ENCODE peak calls at places on chromosome 5, in nine cellular contexts. One of them, this sample, is unnamed. For H3K36me3, the result is how much of the 10 kb centered on the place peaks cover.

GRCh38 chr5:59133801-59134261 is 551.0 kb downstream of the RAB3C start:
- DNase-seq in brain microvascular endothelial cell: peak
- DNase-seq in adrenal gland: no peak
- DNase-seq in mammary epithelial cell: peak
- DNase-seq in heart right ventricle: no peak
- DNase-seq in left ventricle myocardium inferior: no peak
- DNase-seq in heart left ventricle: no peak
- DNase-seq in GM06990: no peak
- DNase-seq in ovary: no peak
- DNase-seq in this sample: no peak

GRCh38 chr5:110321117-110321516 is 405.4 kb downstream of the TMEM232 start:
- DNase-seq in brain microvascular endothelial cell: no peak
- DNase-seq in adrenal gland: no peak
- DNase-seq in mammary epithelial cell: no peak
- DNase-seq in heart right ventricle: no peak
- DNase-seq in left ventricle myocardium inferior: no peak
- DNase-seq in heart left ventricle: no peak
- DNase-seq in GM06990: no peak
- DNase-seq in ovary: no peak
- DNase-seq in this sample: no peak

GRCh38 chr5:80865547-80865946 is 94.6 kb upstream of the RASGRF2 start:
- DNase-seq in brain microvascular endothelial cell: no peak
- DNase-seq in adrenal gland: no peak
- DNase-seq in mammary epithelial cell: no peak
- DNase-seq in heart right ventricle: no peak
- DNase-seq in left ventricle myocardium inferior: no peak
- DNase-seq in heart left ventricle: no peak
- DNase-seq in GM06990: no peak
- DNase-seq in ovary: no peak
- DNase-seq in this sample: no peak

GRCh38 chr5:11524188-11524587 is 380.1 kb downstream of the CTNND2 start:
- DNase-seq in brain microvascular endothelial cell: no peak
- DNase-seq in adrenal gland: no peak
- DNase-seq in mammary epithelial cell: no peak
- DNase-seq in heart right ventricle: no peak
- DNase-seq in left ventricle myocardium inferior: no peak
- DNase-seq in heart left ventricle: no peak
- DNase-seq in GM06990: no peak
- DNase-seq in ovary: no peak
- DNase-seq in this sample: no peak

GRCh38 chr5:176189857-176190256 is 48.4 kb upstream of the SIMC1 start:
- DNase-seq in brain microvascular endothelial cell: no peak
- DNase-seq in adrenal gland: no peak
- DNase-seq in mammary epithelial cell: no peak
- DNase-seq in heart right ventricle: no peak
- DNase-seq in left ventricle myocardium inferior: no peak
- DNase-seq in heart left ventricle: no peak
- DNase-seq in GM06990: no peak
- DNase-seq in ovary: no peak
- DNase-seq in this sample: no peak

GRCh38 chr5:7886849-7887460 is 18.0 kb downstream of the MTRR start:
- DNase-seq in brain microvascular endothelial cell: no peak
- DNase-seq in adrenal gland: no peak
- DNase-seq in mammary epithelial cell: peak
- DNase-seq in heart right ventricle: no peak
- DNase-seq in left ventricle myocardium inferior: no peak
- DNase-seq in heart left ventricle: no peak
- DNase-seq in GM06990: no peak
- DNase-seq in ovary: no peak
- DNase-seq in this sample: no peak

GRCh38 chr5:151139015-151139414 is 18.6 kb downstream of the ANXA6 start:
- DNase-seq in brain microvascular endothelial cell: no peak
- DNase-seq in adrenal gland: no peak
- DNase-seq in mammary epithelial cell: no peak
- DNase-seq in heart right ventricle: no peak
- DNase-seq in left ventricle myocardium inferior: no peak
- DNase-seq in heart left ventricle: no peak
- DNase-seq in GM06990: no peak
- DNase-seq in ovary: no peak
- DNase-seq in this sample: no peak

GRCh38 chr5:43386960-43387362 is 25.2 kb downstream of the CCL28 start:
- DNase-seq in brain microvascular endothelial cell: no peak
- DNase-seq in adrenal gland: no peak
- DNase-seq in mammary epithelial cell: peak
- DNase-seq in heart right ventricle: no peak
- DNase-seq in left ventricle myocardium inferior: no peak
- DNase-seq in heart left ventricle: no peak
- DNase-seq in GM06990: peak
- DNase-seq in ovary: no peak
- DNase-seq in this sample: no peak

GRCh38 chr5:151098185-151098813 is 17.5 kb upstream of the TNIP1 start:
- DNase-seq in brain microvascular endothelial cell: no peak
- DNase-seq in adrenal gland: no peak
- DNase-seq in mammary epithelial cell: no peak
- DNase-seq in heart right ventricle: no peak
- DNase-seq in left ventricle myocardium inferior: no peak
- DNase-seq in heart left ventricle: no peak
- DNase-seq in GM06990: no peak
- DNase-seq in ovary: no peak
- DNase-seq in this sample: no peak

GRCh38 chr5:179495906-179496455 is 54.4 kb upstream of the RUFY1 start:
- DNase-seq in brain microvascular endothelial cell: no peak
- DNase-seq in adrenal gland: no peak
- DNase-seq in mammary epithelial cell: no peak
- DNase-seq in heart right ventricle: no peak
- DNase-seq in left ventricle myocardium inferior: no peak
- DNase-seq in heart left ventricle: no peak
- DNase-seq in GM06990: no peak
- DNase-seq in ovary: no peak
- DNase-seq in this sample: no peak
- TF ChIP-seq CTCF in brain microvascular endothelial cell: no peak
- TF ChIP-seq CTCF in adrenal gland: no peak
- TF ChIP-seq CTCF in mammary epithelial cell: peak
- TF ChIP-seq CTCF in heart right ventricle: no peak
- TF ChIP-seq CTCF in left ventricle myocardium inferior: no peak
- TF ChIP-seq CTCF in heart left ventricle: no peak
- TF ChIP-seq CTCF in GM06990: peak
- TF ChIP-seq CTCF in ovary: no peak
- TF ChIP-seq CTCF in this sample: no peak

DNA sequence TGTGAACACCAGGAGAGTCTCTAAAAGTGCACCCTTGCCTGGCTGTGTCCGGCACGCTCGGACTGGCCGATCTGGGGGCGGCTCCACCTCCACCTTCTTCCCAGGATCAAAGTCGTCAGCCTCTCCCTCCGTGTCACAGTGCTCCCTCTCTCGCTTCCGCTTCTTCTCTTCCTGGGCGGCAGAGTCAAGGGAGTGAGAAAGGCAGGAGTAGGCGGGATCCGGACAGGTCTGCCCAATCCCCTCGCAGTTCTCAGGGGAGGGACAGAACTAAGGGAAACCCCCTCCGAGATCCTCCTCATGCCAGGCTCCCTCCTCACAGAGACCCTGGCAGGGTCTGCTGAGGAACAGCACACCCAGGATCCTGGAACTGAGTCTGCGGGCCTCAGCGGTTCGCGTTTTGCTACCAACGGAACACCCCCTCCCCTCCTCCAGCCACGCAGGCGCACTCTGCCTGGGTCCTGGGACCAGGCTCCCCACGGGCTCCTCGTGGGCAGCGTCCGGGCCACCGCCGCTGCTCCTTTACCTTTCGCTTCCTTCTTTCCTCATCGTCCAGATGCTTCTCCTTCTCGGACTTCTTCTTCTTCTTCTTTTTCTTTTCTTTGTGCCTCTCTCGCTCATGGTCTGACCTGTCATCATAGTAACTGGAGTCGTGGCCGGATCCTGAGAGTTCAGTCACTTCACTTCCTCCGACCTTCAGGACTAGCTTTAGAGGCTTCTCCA is 1.3 kb downstream of the BRD9 start:
- DNase-seq in brain microvascular endothelial cell: no peak
- DNase-seq in adrenal gland: no peak
- DNase-seq in mammary epithelial cell: peak
- DNase-seq in heart right ventricle: no peak
- DNase-seq in left ventricle myocardium inferior: no peak
- DNase-seq in heart left ventricle: no peak
- DNase-seq in GM06990: no peak
- DNase-seq in ovary: no peak
- DNase-seq in this sample: no peak
- H3K36me3 ChIP-seq in brain microvascular endothelial cell: under half
- H3K36me3 ChIP-seq in adrenal gland: under half
- H3K36me3 ChIP-seq in mammary epithelial cell: under half
- H3K36me3 ChIP-seq in heart right ventricle: half or more
- H3K36me3 ChIP-seq in left ventricle myocardium inferior: half or more
- H3K36me3 ChIP-seq in heart left ventricle: under half
- H3K36me3 ChIP-seq in GM06990: under half
- H3K36me3 ChIP-seq in ovary: under half
- H3K36me3 ChIP-seq in this sample: half or more

DNA sequence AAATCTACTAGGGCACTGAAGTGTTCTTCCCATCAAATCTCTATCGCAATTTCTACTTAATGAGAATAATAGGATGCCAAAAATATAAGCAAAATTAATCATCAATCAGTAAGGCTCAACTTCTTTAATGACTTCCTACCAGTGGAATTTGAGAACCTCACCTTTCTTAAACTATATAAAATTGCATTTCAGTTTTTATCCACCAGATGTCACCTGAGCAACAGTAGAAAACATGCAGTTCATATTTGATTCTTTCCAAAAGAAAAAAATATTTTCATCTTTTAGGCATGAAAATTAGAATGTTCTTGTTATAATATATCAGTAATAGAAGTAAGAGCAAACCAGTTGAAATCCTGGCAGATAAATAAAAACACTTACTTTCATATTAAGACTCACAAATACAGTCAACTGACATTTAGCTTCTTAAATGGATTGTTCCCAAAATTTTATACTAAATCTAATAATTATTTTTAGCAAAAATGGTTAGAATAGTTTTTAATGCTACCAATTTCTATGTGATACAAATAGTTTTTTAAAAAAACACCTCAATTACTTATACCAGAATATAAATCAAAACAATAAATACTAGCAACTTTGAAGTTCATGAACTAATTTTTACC is 13.4 kb upstream of the CCDC112 start:
- DNase-seq in brain microvascular endothelial cell: no peak
- DNase-seq in adrenal gland: no peak
- DNase-seq in mammary epithelial cell: peak
- DNase-seq in heart right ventricle: no peak
- DNase-seq in left ventricle myocardium inferior: no peak
- DNase-seq in heart left ventricle: no peak
- DNase-seq in GM06990: peak
- DNase-seq in ovary: no peak
- DNase-seq in this sample: no peak
- TF ChIP-seq CTCF in brain microvascular endothelial cell: peak
- TF ChIP-seq CTCF in adrenal gland: peak
- TF ChIP-seq CTCF in mammary epithelial cell: peak
- TF ChIP-seq CTCF in heart right ventricle: peak
- TF ChIP-seq CTCF in left ventricle myocardium inferior: peak
- TF ChIP-seq CTCF in heart left ventricle: peak
- TF ChIP-seq CTCF in GM06990: peak
- TF ChIP-seq CTCF in ovary: peak
- TF ChIP-seq CTCF in this sample: peak

GRCh38 chr5:94672746-94673145 is 54.3 kb downstream of the SLF1 start:
- DNase-seq in brain microvascular endothelial cell: no peak
- DNase-seq in adrenal gland: no peak
- DNase-seq in mammary epithelial cell: no peak
- DNase-seq in heart right ventricle: no peak
- DNase-seq in left ventricle myocardium inferior: no peak
- DNase-seq in heart left ventricle: no peak
- DNase-seq in GM06990: no peak
- DNase-seq in ovary: no peak
- DNase-seq in this sample: no peak
- H3K36me3 ChIP-seq in brain microvascular endothelial cell: under half
- H3K36me3 ChIP-seq in adrenal gland: under half
- H3K36me3 ChIP-seq in mammary epithelial cell: under half
- H3K36me3 ChIP-seq in heart right ventricle: under half
- H3K36me3 ChIP-seq in left ventricle myocardium inferior: under half
- H3K36me3 ChIP-seq in heart left ventricle: under half
- H3K36me3 ChIP-seq in GM06990: under half
- H3K36me3 ChIP-seq in ovary: under half
- H3K36me3 ChIP-seq in this sample: under half

DNA sequence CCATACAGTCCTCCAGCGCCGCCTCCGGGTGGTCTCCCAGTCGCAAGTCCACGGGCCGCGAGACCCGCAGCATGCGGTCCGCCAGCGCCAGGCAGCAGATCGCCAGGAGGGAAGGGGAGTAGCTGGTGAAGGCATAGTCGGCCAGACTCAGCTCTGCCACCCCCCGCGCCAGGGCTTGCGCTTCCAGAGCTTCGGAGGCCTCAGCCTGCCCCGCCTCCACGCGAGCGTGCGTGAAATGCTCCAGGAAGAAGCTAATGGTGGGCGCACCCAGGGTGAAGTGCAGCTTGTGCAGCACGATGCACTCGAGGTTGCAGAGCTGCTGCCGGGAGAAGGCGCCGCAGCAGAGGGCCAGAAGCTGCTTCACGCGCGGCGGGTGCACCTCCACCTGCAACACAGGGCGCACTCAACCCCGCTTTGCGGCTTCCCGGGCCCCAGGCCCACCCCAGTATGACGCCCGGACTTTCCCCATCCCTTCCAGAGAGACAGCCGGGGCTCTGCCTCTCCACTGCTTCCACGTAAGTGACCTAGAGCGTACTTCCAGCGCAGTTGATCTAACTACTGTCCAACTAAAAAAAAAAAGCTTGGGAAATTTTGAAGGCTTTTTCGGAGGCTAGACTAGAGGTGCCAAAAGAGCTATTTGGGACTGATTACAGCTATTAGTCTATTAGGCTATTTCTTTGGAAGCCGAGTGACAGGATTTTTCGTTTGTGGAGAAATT is 1.8 kb downstream of the CCNO start:
- DNase-seq in brain microvascular endothelial cell: no peak
- DNase-seq in adrenal gland: no peak
- DNase-seq in mammary epithelial cell: no peak
- DNase-seq in heart right ventricle: no peak
- DNase-seq in left ventricle myocardium inferior: no peak
- DNase-seq in heart left ventricle: no peak
- DNase-seq in GM06990: peak
- DNase-seq in ovary: no peak
- DNase-seq in this sample: no peak
- TF ChIP-seq CTCF in brain microvascular endothelial cell: peak
- TF ChIP-seq CTCF in adrenal gland: no peak
- TF ChIP-seq CTCF in mammary epithelial cell: no peak
- TF ChIP-seq CTCF in heart right ventricle: peak
- TF ChIP-seq CTCF in left ventricle myocardium inferior: no peak
- TF ChIP-seq CTCF in heart left ventricle: no peak
- TF ChIP-seq CTCF in GM06990: no peak
- TF ChIP-seq CTCF in ovary: no peak
- TF ChIP-seq CTCF in this sample: peak